ENCODE peak calls at places on chromosomes 3 and 15, in eight cellular contexts. One of them, this sample, is unnamed.

GRCh38 chr15:25717116-25717755 is 145.9 kb downstream of the ATP10A start:
- DNase-seq in RWPE1: no peak
- DNase-seq in AG04450: no peak
- DNase-seq in AG09309: no peak
- DNase-seq in endothelial cell: no peak
- DNase-seq in prostate gland: no peak
- DNase-seq in right lobe of liver: no peak
- DNase-seq in cardiac muscle cell: no peak
- DNase-seq in this sample: no peak

GRCh38 chr15:67127925-67128324 is 62.5 kb downstream of the SMAD3 start:
- DNase-seq in RWPE1: peak; percentile 92
- DNase-seq in AG09309: peak; percentile 96
- DNase-seq in AG04450: peak; percentile 94
- DNase-seq in cardiac muscle cell: no peak
- DNase-seq in endothelial cell: no peak
- DNase-seq in prostate gland: no peak
- DNase-seq in right lobe of liver: no peak
- DNase-seq in this sample: no peak

GRCh38 chr3:189842681-189843602 is 211.8 kb downstream of the TP63 start:
- DNase-seq in AG09309: no peak
- DNase-seq in endothelial cell: no peak
- DNase-seq in RWPE1: peak; percentile 42
- DNase-seq in right lobe of liver: no peak
- DNase-seq in prostate gland: peak; percentile 35
- DNase-seq in AG04450: no peak
- DNase-seq in cardiac muscle cell: no peak
- DNase-seq in this sample: no peak

GRCh38 chr15:82570721-82571519 is 30.7 kb upstream of the RPS17 start:
- DNase-seq in AG09309: no peak
- DNase-seq in RWPE1: no peak
- DNase-seq in endothelial cell: no peak
- DNase-seq in prostate gland: no peak
- DNase-seq in AG04450: no peak
- DNase-seq in right lobe of liver: no peak
- DNase-seq in cardiac muscle cell: no peak
- DNase-seq in this sample: peak; percentile 42

GRCh38 chr3:24521306-24522154 is 26.9 kb upstream of the THRB start:
- DNase-seq in prostate gland: peak; percentile 36
- DNase-seq in cardiac muscle cell: peak; percentile 71
- DNase-seq in right lobe of liver: peak; percentile 70
- DNase-seq in RWPE1: peak; percentile 29
- DNase-seq in endothelial cell: peak; percentile 56
- DNase-seq in AG09309: no peak
- DNase-seq in AG04450: no peak
- DNase-seq in this sample: peak; percentile 59

GRCh38 chr15:25862087-25862468 is 1.0 kb downstream of the ATP10A start:
- DNase-seq in RWPE1: no peak
- DNase-seq in AG04450: no peak
- DNase-seq in endothelial cell: no peak
- DNase-seq in right lobe of liver: no peak
- DNase-seq in prostate gland: peak; percentile 31
- DNase-seq in AG09309: no peak
- DNase-seq in cardiac muscle cell: no peak
- DNase-seq in this sample: no peak

GRCh38 chr3:101928890-101929289 is 79.6 kb downstream of the NFKBIZ start:
- DNase-seq in RWPE1: peak; percentile 28
- DNase-seq in prostate gland: no peak
- DNase-seq in AG04450: no peak
- DNase-seq in right lobe of liver: no peak
- DNase-seq in cardiac muscle cell: no peak
- DNase-seq in AG09309: no peak
- DNase-seq in endothelial cell: no peak
- DNase-seq in this sample: no peak

GRCh38 chr15:90582553-90582952 is 52.8 kb downstream of the CRTC3 start:
- DNase-seq in right lobe of liver: no peak
- DNase-seq in AG04450: no peak
- DNase-seq in prostate gland: no peak
- DNase-seq in endothelial cell: no peak
- DNase-seq in RWPE1: no peak
- DNase-seq in AG09309: no peak
- DNase-seq in cardiac muscle cell: no peak
- DNase-seq in this sample: no peak

GRCh38 chr15:51380999-51381806 is 39.7 kb downstream of the GLDN start:
- DNase-seq in RWPE1: peak; percentile 87
- DNase-seq in cardiac muscle cell: peak; percentile 84
- DNase-seq in AG09309: no peak
- DNase-seq in AG04450: peak; percentile 11
- DNase-seq in right lobe of liver: no peak
- DNase-seq in prostate gland: peak; percentile 15
- DNase-seq in endothelial cell: peak; percentile 62
- DNase-seq in this sample: peak; percentile 61

GRCh38 chr3:5568451-5568850 is 380.9 kb downstream of the EDEM1 start:
- DNase-seq in AG09309: no peak
- DNase-seq in right lobe of liver: no peak
- DNase-seq in cardiac muscle cell: peak; percentile 30
- DNase-seq in RWPE1: no peak
- DNase-seq in prostate gland: no peak
- DNase-seq in AG04450: no peak
- DNase-seq in endothelial cell: no peak
- DNase-seq in this sample: no peak

GRCh38 chr3:43559961-43560360 is 61.9 kb downstream of the ANO10 start:
- DNase-seq in right lobe of liver: no peak
- DNase-seq in AG04450: no peak
- DNase-seq in AG09309: no peak
- DNase-seq in RWPE1: no peak
- DNase-seq in cardiac muscle cell: peak; percentile 21
- DNase-seq in prostate gland: no peak
- DNase-seq in endothelial cell: no peak
- DNase-seq in this sample: no peak

GRCh38 chr3:9397331-9397910 is at the start of gene SETD5:
- DNase-seq in cardiac muscle cell: peak; percentile 98
- DNase-seq in RWPE1: peak; percentile 88
- DNase-seq in prostate gland: peak; percentile 98
- DNase-seq in endothelial cell: peak; percentile 100
- DNase-seq in right lobe of liver: peak; percentile 99
- DNase-seq in AG04450: peak; percentile 91
- DNase-seq in AG09309: peak; percentile 82
- DNase-seq in this sample: peak; percentile 100

GRCh38 chr3:7630925-7631324 is 770.0 kb downstream of the GRM7 start:
- DNase-seq in AG09309: no peak
- DNase-seq in prostate gland: no peak
- DNase-seq in AG04450: no peak
- DNase-seq in right lobe of liver: peak; percentile 62
- DNase-seq in endothelial cell: no peak
- DNase-seq in RWPE1: no peak
- DNase-seq in cardiac muscle cell: peak; percentile 7
- DNase-seq in this sample: peak; percentile 15

GRCh38 chr3:188584162-188584529 is 430.2 kb downstream of the LPP start:
- DNase-seq in cardiac muscle cell: no peak
- DNase-seq in right lobe of liver: no peak
- DNase-seq in RWPE1: peak; percentile 55
- DNase-seq in AG09309: peak; percentile 32
- DNase-seq in AG04450: no peak
- DNase-seq in endothelial cell: no peak
- DNase-seq in prostate gland: no peak
- DNase-seq in this sample: no peak

GRCh38 chr3:195768414-195768813 is 43.3 kb downstream of the MUC4 start:
- DNase-seq in AG09309: no peak
- DNase-seq in endothelial cell: no peak
- DNase-seq in AG04450: no peak
- DNase-seq in cardiac muscle cell: no peak
- DNase-seq in prostate gland: no peak
- DNase-seq in RWPE1: no peak
- DNase-seq in right lobe of liver: no peak
- DNase-seq in this sample: no peak

GRCh38 chr3:124907957-124908356 is 20.8 kb upstream of the ITGB5 start:
- DNase-seq in RWPE1: no peak
- DNase-seq in prostate gland: no peak
- DNase-seq in cardiac muscle cell: no peak
- DNase-seq in AG04450: no peak
- DNase-seq in endothelial cell: no peak
- DNase-seq in AG09309: no peak
- DNase-seq in right lobe of liver: no peak
- DNase-seq in this sample: no peak

GRCh38 chr3:136263251-136263650 is 13.1 kb downstream of the PCCB start:
- DNase-seq in RWPE1: no peak
- DNase-seq in prostate gland: no peak
- DNase-seq in right lobe of liver: no peak
- DNase-seq in cardiac muscle cell: no peak
- DNase-seq in AG04450: no peak
- DNase-seq in AG09309: no peak
- DNase-seq in endothelial cell: no peak
- DNase-seq in this sample: no peak

DNA sequence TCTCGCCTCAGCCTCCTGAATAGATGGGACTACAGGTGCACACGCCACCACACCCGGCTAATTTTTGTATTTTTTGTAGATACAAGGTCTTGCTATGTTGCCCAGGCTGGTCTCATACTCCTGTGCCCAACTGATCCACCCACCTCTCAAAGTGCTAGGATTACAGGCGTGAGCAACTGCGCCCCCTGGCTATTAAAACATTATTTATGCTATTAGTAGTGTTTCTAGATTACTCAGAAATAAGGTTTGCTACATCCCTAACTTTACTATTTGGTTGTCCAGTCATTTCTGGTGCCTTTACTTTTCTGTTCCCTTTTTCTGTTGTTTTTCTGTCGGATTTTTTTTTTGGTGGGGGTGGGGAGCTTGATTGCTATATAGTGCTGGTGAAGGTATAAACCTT is 393.6 kb upstream of the TPM1 start:
- DNase-seq in right lobe of liver: no peak
- DNase-seq in cardiac muscle cell: peak; percentile 20
- DNase-seq in RWPE1: no peak
- DNase-seq in AG09309: no peak
- DNase-seq in AG04450: no peak
- DNase-seq in endothelial cell: no peak
- DNase-seq in prostate gland: no peak
- DNase-seq in this sample: no peak
- TF ChIP-seq CTCF in right lobe of liver: peak; percentile 31
- TF ChIP-seq CTCF in cardiac muscle cell: peak; percentile 31
- TF ChIP-seq CTCF in RWPE1: no peak
- TF ChIP-seq CTCF in AG09309: no peak
- TF ChIP-seq CTCF in AG04450: peak; percentile 16
- TF ChIP-seq CTCF in endothelial cell: peak; percentile 36
- TF ChIP-seq CTCF in prostate gland: peak; percentile 4
- TF ChIP-seq CTCF in this sample: peak; percentile 20

GRCh38 chr3:111762535-111762934 is 96.5 kb upstream of the PHLDB2 start:
- DNase-seq in RWPE1: no peak
- DNase-seq in cardiac muscle cell: no peak
- DNase-seq in AG09309: no peak
- DNase-seq in endothelial cell: no peak
- DNase-seq in prostate gland: no peak
- DNase-seq in right lobe of liver: no peak
- DNase-seq in AG04450: no peak
- DNase-seq in this sample: no peak

GRCh38 chr3:111763968-111764367 is 95.1 kb upstream of the PHLDB2 start:
- DNase-seq in cardiac muscle cell: no peak
- DNase-seq in right lobe of liver: no peak
- DNase-seq in RWPE1: no peak
- DNase-seq in endothelial cell: no peak
- DNase-seq in AG09309: peak; percentile 27
- DNase-seq in AG04450: no peak
- DNase-seq in prostate gland: no peak
- DNase-seq in this sample: no peak

GRCh38 chr3:111763101-111763500 is 96.0 kb upstream of the PHLDB2 start:
- DNase-seq in RWPE1: no peak
- DNase-seq in cardiac muscle cell: no peak
- DNase-seq in prostate gland: no peak
- DNase-seq in endothelial cell: no peak
- DNase-seq in AG09309: no peak
- DNase-seq in right lobe of liver: no peak
- DNase-seq in AG04450: no peak
- DNase-seq in this sample: no peak

GRCh38 chr3:111765136-111765535 is 93.9 kb upstream of the PHLDB2 start:
- DNase-seq in RWPE1: no peak
- DNase-seq in endothelial cell: no peak
- DNase-seq in AG04450: no peak
- DNase-seq in right lobe of liver: no peak
- DNase-seq in cardiac muscle cell: no peak
- DNase-seq in prostate gland: no peak
- DNase-seq in AG09309: no peak
- DNase-seq in this sample: no peak

DNA sequence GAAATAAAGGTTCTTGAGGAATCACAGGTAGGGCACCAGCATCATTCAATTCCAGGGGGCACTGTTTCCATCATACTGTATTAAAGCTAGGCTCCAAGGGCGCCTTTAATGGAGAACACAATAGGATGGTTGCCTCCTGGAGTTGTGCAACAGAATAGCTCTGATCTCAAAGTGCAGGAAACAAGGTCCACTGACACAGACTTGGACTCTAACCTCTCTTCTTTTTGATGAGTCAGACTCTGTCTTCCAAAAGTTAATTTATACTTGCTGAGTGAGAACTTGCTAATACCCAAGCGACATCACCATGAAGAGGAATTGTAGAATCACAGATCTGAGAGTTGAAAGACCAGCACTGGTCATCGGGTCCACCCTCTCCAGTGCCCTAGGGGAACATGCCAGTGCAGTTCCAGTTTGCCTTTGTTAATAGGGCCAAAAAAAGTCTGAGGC is 94.4 kb upstream of the PHLDB2 start:
- DNase-seq in AG04450: no peak
- DNase-seq in AG09309: no peak
- DNase-seq in endothelial cell: no peak
- DNase-seq in RWPE1: no peak
- DNase-seq in prostate gland: no peak
- DNase-seq in right lobe of liver: peak; percentile 48
- DNase-seq in cardiac muscle cell: no peak
- DNase-seq in this sample: no peak
- TF ChIP-seq CTCF in AG04450: peak; percentile 16
- TF ChIP-seq CTCF in AG09309: no peak
- TF ChIP-seq CTCF in endothelial cell: no peak
- TF ChIP-seq CTCF in RWPE1: no peak
- TF ChIP-seq CTCF in prostate gland: no peak
- TF ChIP-seq CTCF in right lobe of liver: peak; percentile 34
- TF ChIP-seq CTCF in cardiac muscle cell: no peak
- TF ChIP-seq CTCF in this sample: no peak

DNA sequence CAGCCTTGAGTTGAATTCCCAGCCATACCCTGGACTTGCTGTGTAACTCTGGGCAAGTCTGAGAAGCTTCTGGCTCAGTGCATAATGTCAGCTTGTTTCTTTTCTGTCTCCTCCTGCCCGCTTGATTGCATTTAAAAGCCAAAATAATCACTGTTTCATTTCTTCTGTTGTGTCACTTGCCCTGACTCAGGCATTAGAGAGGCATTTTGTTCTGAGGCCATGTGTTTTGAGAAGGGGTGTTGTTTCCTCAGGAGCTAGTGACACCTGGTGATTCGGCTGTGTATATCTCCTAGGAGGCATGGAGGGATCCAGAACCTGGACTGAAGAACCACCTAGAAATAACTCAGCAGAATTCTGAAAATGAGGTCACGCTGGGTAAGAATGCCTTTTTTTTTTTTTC is 16.0 kb downstream of the WDR73 start:
- DNase-seq in endothelial cell: no peak
- DNase-seq in right lobe of liver: no peak
- DNase-seq in RWPE1: peak; percentile 53
- DNase-seq in prostate gland: no peak
- DNase-seq in AG09309: no peak
- DNase-seq in cardiac muscle cell: no peak
- DNase-seq in AG04450: no peak
- DNase-seq in this sample: no peak
- TF ChIP-seq CTCF in endothelial cell: no peak
- TF ChIP-seq CTCF in right lobe of liver: peak; percentile 41
- TF ChIP-seq CTCF in RWPE1: no peak
- TF ChIP-seq CTCF in prostate gland: no peak
- TF ChIP-seq CTCF in AG09309: peak; percentile 14
- TF ChIP-seq CTCF in cardiac muscle cell: no peak
- TF ChIP-seq CTCF in AG04450: no peak
- TF ChIP-seq CTCF in this sample: no peak

GRCh38 chr3:2793987-2794386 is 316.2 kb downstream of the IL5RA start:
- DNase-seq in cardiac muscle cell: no peak
- DNase-seq in prostate gland: no peak
- DNase-seq in right lobe of liver: no peak
- DNase-seq in endothelial cell: no peak
- DNase-seq in RWPE1: no peak
- DNase-seq in AG09309: no peak
- DNase-seq in AG04450: no peak
- DNase-seq in this sample: no peak
- TF ChIP-seq CTCF in cardiac muscle cell: no peak
- TF ChIP-seq CTCF in prostate gland: no peak
- TF ChIP-seq CTCF in right lobe of liver: no peak
- TF ChIP-seq CTCF in endothelial cell: no peak
- TF ChIP-seq CTCF in RWPE1: no peak
- TF ChIP-seq CTCF in AG09309: no peak
- TF ChIP-seq CTCF in AG04450: no peak
- TF ChIP-seq CTCF in this sample: no peak

This sample was measured in glutamatergic neuron.